ENCODE peak calls at places on chromosomes 13 and 19, in ten cellular contexts. M is ovary, K is Peyer's patch, X is upper lobe of right lung, H is fibroblast of lung, Z is left ventricle myocardium inferior, C is heart left ventricle, D is stomach, U is PC-3, B is mucosa of descending colon. T is an unnamed sample. For H3K4me1, the result is how much of the 10 kb centered on the place peaks cover.

GRCh38 chr19:5700455-5701092 is 10.5 kb downstream of the RPL36 start:
- DNase-seq in M (peak), H (no peak), X (no peak), D (no peak), B (no peak), U (no peak), Z (no peak), C (no peak), K (no peak), T (no peak)

GRCh38 chr13:104014803-104015645 is 948.8 kb upstream of the SLC10A2 start:
- DNase-seq in K (no peak), C (no peak), B (no peak), U (no peak), H (peak), X (no peak), Z (no peak), M (no peak), D (no peak), T (no peak)

GRCh38 chr13:44874886-44875630 is 114.2 kb downstream of the NUFIP1 start:
- DNase-seq in U (no peak), M (no peak), B (no peak), K (no peak), X (no peak), D (no peak), Z (no peak), C (no peak), H (peak), T (no peak)

GRCh38 chr13:34878354-34878753 is 63.7 kb upstream of the NBEA start:
- DNase-seq in K (no peak), H (no peak), M (no peak), X (no peak), C (no peak), Z (no peak), U (no peak), D (no peak), B (no peak), T (no peak)

GRCh38 chr13:46295531-46296464 is 84.1 kb downstream of the LRRC63 start:
- DNase-seq in H (peak), M (no peak), D (peak), B (no peak), C (peak), U (peak), K (no peak), Z (no peak), X (no peak), T (no peak)

GRCh38 chr13:35496761-35497386 is 20.4 kb upstream of the MAB21L1 start:
- DNase-seq in K (no peak), X (no peak), H (no peak), Z (no peak), D (no peak), C (no peak), M (no peak), B (no peak), U (no peak), T (no peak)

GRCh38 chr19:15430526-15431120 is 11.8 kb upstream of the AKAP8L start:
- DNase-seq in Z (no peak), D (no peak), H (no peak), M (no peak), X (no peak), K (peak), B (no peak), U (no peak), C (peak), T (no peak)

GRCh38 chr19:54518844-54519243 is 16.2 kb downstream of the LAIR2 start:
- DNase-seq in U (peak), K (no peak), D (no peak), Z (no peak), B (no peak), M (no peak), H (no peak), X (no peak), C (no peak), T (no peak)

GRCh38 chr13:43111887-43112400 is 88.6 kb downstream of the DNAJC15 start:
- DNase-seq in D (no peak), M (no peak), B (no peak), K (no peak), Z (no peak), H (no peak), U (no peak), C (no peak), X (no peak), T (no peak)

GRCh38 chr13:48156466-48156865 is 61.6 kb upstream of the MED4 start:
- DNase-seq in H (no peak), D (peak), X (no peak), B (peak), U (no peak), Z (no peak), M (no peak), K (no peak), C (peak), T (no peak)

GRCh38 chr13:113734099-113734825 is 24.8 kb upstream of the TMEM255B start:
- DNase-seq in H (no peak), D (no peak), C (no peak), X (no peak), M (no peak), Z (no peak), B (peak), U (no peak), K (peak), T (no peak)

GRCh38 chr19:57664269-57665127 is 4.2 kb upstream of the ZSCAN4 start:
- DNase-seq in M (peak), U (peak), B (peak), H (peak), D (peak), X (peak), K (peak), Z (peak), C (peak), T (no peak)

GRCh38 chr13:113176292-113176691 is 17.8 kb downstream of the PROZ start:
- DNase-seq in H (no peak), Z (no peak), D (no peak), C (no peak), X (no peak), M (no peak), K (no peak), B (no peak), U (no peak), T (no peak)

GRCh38 chr13:114173753-114174152 is 5.3 kb upstream of the CFAP97D2 start:
- DNase-seq in Z (no peak), D (no peak), M (no peak), C (no peak), H (no peak), B (no peak), K (no peak), U (no peak), X (no peak), T (no peak)

GRCh38 chr19:1026189-1027019 is at the start of gene CNN2:
- DNase-seq in M (peak), H (peak), B (peak), U (peak), D (peak), Z (peak), X (peak), K (peak), C (peak), T (no peak)

GRCh38 chr19:50333737-50334617 is 4.8 kb upstream of the KCNC3 start:
- DNase-seq in U (peak), C (peak), H (no peak), M (peak), X (peak), D (peak), K (peak), Z (peak), B (peak), T (no peak)
- H3K4me1 ChIP-seq in U (under half), C (under half), H (under half), M (under half), X (under half), D (under half), K (under half), Z (under half), B (under half), T (under half)

GRCh38 chr19:30733826-30734550 is 361.8 kb downstream of the ZNF536 start:
- DNase-seq in M (peak), Z (no peak), D (no peak), K (no peak), B (no peak), U (no peak), H (no peak), C (no peak), X (no peak), T (no peak)
- TF ChIP-seq CTCF in M (no peak), Z (peak), D (no peak), K (no peak), B (no peak), U (no peak), H (no peak), C (no peak), X (no peak), T (no peak)

GRCh38 chr13:75357576-75358295 is 124.2 kb downstream of the TBC1D4 start:
- DNase-seq in D (no peak), H (peak), C (peak), B (no peak), Z (no peak), X (peak), K (no peak), M (no peak), U (peak), T (no peak)

GRCh38 chr13:75353786-75354193 is 128.2 kb downstream of the TBC1D4 start:
- DNase-seq in U (no peak), H (peak), K (no peak), C (no peak), M (no peak), X (no peak), Z (no peak), D (no peak), B (no peak), T (no peak)

GRCh38 chr13:75352641-75353327 is 129.2 kb downstream of the TBC1D4 start:
- DNase-seq in X (no peak), M (no peak), H (peak), C (no peak), K (no peak), Z (no peak), B (no peak), D (no peak), U (no peak), T (no peak)

GRCh38 chr13:75356426-75356825 is 125.5 kb downstream of the TBC1D4 start:
- DNase-seq in B (no peak), Z (no peak), H (peak), M (no peak), X (no peak), K (no peak), U (no peak), C (no peak), D (no peak), T (no peak)

GRCh38 chr13:75355609-75356008 is 126.4 kb downstream of the TBC1D4 start:
- DNase-seq in M (no peak), K (no peak), B (no peak), D (no peak), Z (no peak), H (no peak), X (no peak), U (no peak), C (no peak), T (no peak)
- H3K4me1 ChIP-seq in M (under half), K (under half), B (under half), D (under half), Z (under half), H (under half), X (under half), U (under half), C (under half), T (under half)

DNA sequence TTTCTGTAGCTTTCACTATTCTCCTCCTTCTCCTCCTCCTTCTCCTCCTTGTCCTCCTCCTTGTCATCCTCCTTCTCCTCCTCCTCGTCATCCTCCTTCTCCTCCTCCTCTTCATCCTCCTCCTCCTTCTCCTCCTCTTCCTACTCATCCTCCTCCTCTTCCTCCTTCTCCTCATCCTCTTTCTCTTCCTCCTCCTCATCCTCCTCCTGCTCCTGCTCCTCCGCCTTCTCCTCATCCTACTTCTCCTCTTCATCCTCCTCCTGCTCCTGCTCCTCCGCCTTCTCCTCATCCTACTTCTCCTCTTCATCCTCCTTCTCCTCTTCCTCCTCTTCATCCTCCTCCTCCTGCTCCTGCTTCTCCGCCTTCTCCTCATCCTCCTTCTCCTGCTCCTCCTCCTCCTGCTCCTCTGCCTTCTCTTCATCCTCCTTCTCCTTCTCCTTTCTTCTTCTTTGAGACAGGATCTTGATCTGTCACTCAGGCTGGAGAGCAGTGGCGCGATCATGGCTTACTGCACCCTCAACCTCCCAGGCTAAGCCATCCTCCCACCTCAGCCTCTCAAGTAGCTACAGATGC is 36.3 kb downstream of the TRPM4 start:
- DNase-seq in U (no peak), M (no peak), B (no peak), X (no peak), Z (no peak), C (no peak), K (no peak), D (no peak), H (no peak), T (no peak)
- TF ChIP-seq CTCF in U (no peak), M (no peak), B (no peak), X (no peak), Z (no peak), C (no peak), K (no peak), D (no peak), H (no peak), T (no peak)

GRCh38 chr19:29708553-29709439 is 6.3 kb downstream of the C19orf12 start:
- DNase-seq in Z (peak), M (no peak), K (peak), H (no peak), D (no peak), C (peak), U (no peak), X (peak), B (peak), T (no peak)
- H3K4me1 ChIP-seq in Z (half or more), M (under half), K (under half), H (under half), D (under half), C (under half), U (under half), X (under half), B (under half), T (under half)

DNA sequence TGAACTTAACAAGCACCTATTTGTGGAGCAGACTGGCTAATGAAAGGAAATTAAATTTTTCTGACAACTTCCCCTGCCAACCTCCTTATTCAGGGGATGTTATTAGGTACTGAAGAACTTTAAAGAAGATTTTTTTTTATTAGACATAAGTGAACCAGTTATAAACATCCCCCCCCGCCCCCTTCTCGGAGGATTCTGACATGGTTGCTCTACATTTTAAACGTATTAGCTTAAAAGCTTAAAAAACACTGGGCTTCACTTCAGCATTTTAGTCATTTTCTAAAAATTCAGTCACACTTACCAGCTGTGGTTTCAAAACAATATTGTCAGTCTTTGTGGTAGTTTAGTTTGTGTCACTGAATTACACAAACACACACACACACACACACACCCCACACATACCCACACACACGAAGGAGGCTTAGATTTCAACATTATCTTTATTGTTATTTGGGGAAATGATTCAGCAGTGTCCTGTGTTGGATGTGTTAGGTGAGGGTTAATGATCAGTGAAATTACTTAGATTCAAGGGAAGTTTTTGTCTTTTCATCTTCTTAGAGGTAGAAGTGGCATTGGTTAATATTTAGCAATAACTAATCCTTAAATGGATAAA is 145.7 kb downstream of the PCCA start:
- DNase-seq in U (no peak), M (no peak), H (peak), C (no peak), B (no peak), D (no peak), X (no peak), Z (no peak), K (no peak), T (no peak)
- TF ChIP-seq CTCF in U (no peak), M (no peak), H (no peak), C (no peak), B (no peak), D (no peak), X (no peak), Z (no peak), K (no peak), T (no peak)

DNA sequence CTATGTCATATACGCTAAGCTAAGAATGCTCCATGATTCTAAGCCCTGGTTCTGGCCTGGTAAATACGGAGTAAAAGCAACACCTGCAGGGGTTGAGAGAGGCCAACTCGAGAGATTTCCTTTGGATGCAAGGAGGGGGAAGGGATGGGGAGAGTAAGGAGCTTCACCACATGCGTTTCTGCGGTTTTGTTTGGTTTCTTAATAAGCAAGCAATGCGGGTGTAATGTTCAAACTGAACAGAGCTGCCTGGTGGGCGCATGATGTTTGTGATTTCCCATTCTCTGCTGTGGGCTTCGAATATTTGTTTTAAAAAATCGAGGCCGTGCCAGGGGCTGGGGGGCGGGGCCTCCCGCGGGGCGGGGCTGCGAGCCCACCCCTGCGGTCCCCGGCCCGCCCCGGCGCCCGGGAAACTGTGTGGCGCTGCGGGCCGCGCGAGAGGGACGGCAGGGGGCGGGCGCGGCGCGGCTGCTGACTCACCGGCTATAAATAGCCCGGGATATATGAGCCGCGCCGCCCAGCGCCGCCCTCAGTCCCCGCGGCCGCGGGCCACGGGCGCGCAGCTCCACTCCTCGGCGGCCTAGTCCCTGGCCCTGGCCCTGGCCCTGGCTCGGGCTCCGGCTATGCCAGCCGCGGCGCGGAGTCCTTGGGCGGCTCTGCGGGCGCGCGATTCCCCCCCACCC is 5.1 kb downstream of the BBC3 start:
- DNase-seq in U (peak), Z (peak), B (peak), H (peak), C (peak), K (peak), M (peak), X (peak), D (peak), T (no peak)
- H3K4me1 ChIP-seq in U (under half), Z (half or more), B (under half), H (under half), C (under half), K (under half), M (under half), X (under half), D (under half), T (under half)

GRCh38 chr13:82758056-82758455 is 1124.2 kb downstream of the SLITRK1 start:
- DNase-seq in D (no peak), C (no peak), Z (no peak), K (no peak), X (no peak), B (no peak), H (no peak), M (no peak), U (peak), T (no peak)
- TF ChIP-seq CTCF in D (no peak), C (no peak), Z (no peak), K (no peak), X (no peak), B (no peak), H (no peak), M (no peak), U (peak), T (no peak)

GRCh38 chr19:4390862-4391693 is 9.3 kb downstream of the SH3GL1 start:
- DNase-seq in D (no peak), U (no peak), M (no peak), C (no peak), Z (no peak), B (no peak), K (no peak), H (peak), X (no peak), T (no peak)
- H3K4me1 ChIP-seq in D (half or more), U (under half), M (under half), C (under half), Z (half or more), B (under half), K (under half), H (under half), X (half or more), T (half or more)

DNA sequence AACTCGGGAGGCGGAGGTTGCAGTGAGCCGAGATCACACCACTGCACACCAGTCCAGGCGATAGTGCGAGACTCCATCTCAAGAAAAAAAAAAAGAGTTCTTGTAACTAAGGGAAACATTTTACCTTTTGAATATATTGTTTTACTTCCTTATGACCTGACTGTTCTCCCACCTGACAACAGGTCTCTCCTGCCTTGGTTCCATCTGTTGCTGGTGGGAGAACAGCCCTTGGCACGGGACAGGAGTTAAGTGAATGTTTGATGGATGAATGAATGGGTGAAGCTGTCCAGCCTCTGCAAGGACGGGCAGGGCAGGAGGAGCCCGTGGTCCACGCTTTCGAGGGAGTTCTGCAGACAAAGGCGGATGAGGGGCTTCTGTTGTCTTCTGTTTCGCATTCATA is 16.3 kb upstream of the CCNE1 start:
- DNase-seq in K (no peak), B (no peak), H (no peak), M (no peak), Z (no peak), C (no peak), X (no peak), D (no peak), U (no peak), T (no peak)
- TF ChIP-seq CTCF in K (no peak), B (no peak), H (no peak), M (no peak), Z (no peak), C (no peak), X (no peak), D (no peak), U (no peak), T (no peak)

T was measured in vagina.